ENCODE peak calls at places on chromosomes 16 and 17, in eight cellular contexts. One of them, this sample, is unnamed. For H3K9me3, the result is how much of the 10 kb centered on the place peaks cover.

GRCh38 chr17:1229354-1229890 is 40.8 kb upstream of the BHLHA9 start:
- DNase-seq in A549: peak
- DNase-seq in thoracic aorta: no peak
- DNase-seq in heart left ventricle: peak
- DNase-seq in right lobe of liver: peak
- DNase-seq in CD4-positive, alpha-beta T cell: no peak
- DNase-seq in upper lobe of right lung: peak
- DNase-seq in PC-3: no peak
- DNase-seq in this sample: peak

GRCh38 chr16:55672471-55672870 is 16.7 kb downstream of the SLC6A2 start:
- DNase-seq in thoracic aorta: no peak
- DNase-seq in heart left ventricle: peak
- DNase-seq in right lobe of liver: no peak
- DNase-seq in CD4-positive, alpha-beta T cell: no peak
- DNase-seq in PC-3: no peak
- DNase-seq in A549: no peak
- DNase-seq in upper lobe of right lung: no peak
- DNase-seq in this sample: no peak

GRCh38 chr16:24491721-24492120 is 47.6 kb upstream of the RBBP6 start:
- DNase-seq in heart left ventricle: no peak
- DNase-seq in upper lobe of right lung: no peak
- DNase-seq in CD4-positive, alpha-beta T cell: no peak
- DNase-seq in A549: no peak
- DNase-seq in PC-3: no peak
- DNase-seq in right lobe of liver: no peak
- DNase-seq in thoracic aorta: no peak
- DNase-seq in this sample: no peak

GRCh38 chr17:49574283-49574892 is 1.3 kb upstream of the NXPH3 start:
- DNase-seq in heart left ventricle: no peak
- DNase-seq in thoracic aorta: no peak
- DNase-seq in A549: no peak
- DNase-seq in PC-3: no peak
- DNase-seq in right lobe of liver: no peak
- DNase-seq in CD4-positive, alpha-beta T cell: no peak
- DNase-seq in upper lobe of right lung: peak
- DNase-seq in this sample: no peak

GRCh38 chr16:78695371-78695770 is 595.9 kb downstream of the WWOX start:
- DNase-seq in upper lobe of right lung: no peak
- DNase-seq in heart left ventricle: no peak
- DNase-seq in CD4-positive, alpha-beta T cell: no peak
- DNase-seq in PC-3: no peak
- DNase-seq in right lobe of liver: no peak
- DNase-seq in thoracic aorta: no peak
- DNase-seq in A549: no peak
- DNase-seq in this sample: no peak

GRCh38 chr16:62869837-62870236 is 833.6 kb upstream of the CDH8 start:
- DNase-seq in heart left ventricle: no peak
- DNase-seq in A549: no peak
- DNase-seq in thoracic aorta: no peak
- DNase-seq in upper lobe of right lung: no peak
- DNase-seq in right lobe of liver: no peak
- DNase-seq in CD4-positive, alpha-beta T cell: no peak
- DNase-seq in PC-3: no peak
- DNase-seq in this sample: no peak

GRCh38 chr16:17557480-17557879 is 86.7 kb upstream of the XYLT1 start:
- DNase-seq in A549: no peak
- DNase-seq in PC-3: no peak
- DNase-seq in heart left ventricle: no peak
- DNase-seq in right lobe of liver: no peak
- DNase-seq in CD4-positive, alpha-beta T cell: no peak
- DNase-seq in upper lobe of right lung: no peak
- DNase-seq in thoracic aorta: no peak
- DNase-seq in this sample: no peak

GRCh38 chr17:2755941-2756724 is 6.7 kb upstream of the CCDC92B start:
- DNase-seq in thoracic aorta: no peak
- DNase-seq in heart left ventricle: no peak
- DNase-seq in right lobe of liver: no peak
- DNase-seq in PC-3: no peak
- DNase-seq in A549: no peak
- DNase-seq in upper lobe of right lung: no peak
- DNase-seq in CD4-positive, alpha-beta T cell: no peak
- DNase-seq in this sample: no peak

GRCh38 chr17:47700471-47701449 is 6.8 kb downstream of the TBKBP1 start:
- DNase-seq in A549: no peak
- DNase-seq in upper lobe of right lung: peak
- DNase-seq in thoracic aorta: no peak
- DNase-seq in heart left ventricle: no peak
- DNase-seq in CD4-positive, alpha-beta T cell: no peak
- DNase-seq in PC-3: no peak
- DNase-seq in right lobe of liver: no peak
- DNase-seq in this sample: no peak

DNA sequence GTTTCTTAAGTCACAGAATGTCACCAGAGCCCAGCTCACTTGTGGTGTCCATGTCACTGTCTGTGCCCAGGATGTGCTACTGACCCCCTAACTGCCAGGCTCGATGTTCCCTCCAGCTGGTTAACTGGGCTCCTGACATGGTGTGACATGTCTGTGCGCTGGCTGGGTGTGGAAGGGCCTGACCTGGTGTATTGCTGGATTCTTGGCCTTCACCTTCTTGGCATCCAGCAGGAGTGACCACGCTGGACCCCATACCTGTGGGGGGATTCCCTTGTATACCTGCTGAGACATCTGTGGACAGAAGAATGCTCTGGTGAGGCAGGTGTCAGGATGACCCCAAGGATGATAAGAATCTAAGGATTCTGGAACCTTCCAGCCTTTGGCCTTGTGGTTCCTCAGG is 1690.1 kb downstream of the TP53TG3F start:
- DNase-seq in CD4-positive, alpha-beta T cell: no peak
- DNase-seq in thoracic aorta: no peak
- DNase-seq in PC-3: no peak
- DNase-seq in heart left ventricle: no peak
- DNase-seq in right lobe of liver: no peak
- DNase-seq in upper lobe of right lung: no peak
- DNase-seq in A549: no peak
- DNase-seq in this sample: no peak
- H3K9me3 ChIP-seq in CD4-positive, alpha-beta T cell: under half
- H3K9me3 ChIP-seq in thoracic aorta: under half
- H3K9me3 ChIP-seq in PC-3: under half
- H3K9me3 ChIP-seq in heart left ventricle: under half
- H3K9me3 ChIP-seq in right lobe of liver: under half
- H3K9me3 ChIP-seq in upper lobe of right lung: under half
- H3K9me3 ChIP-seq in A549: under half
- H3K9me3 ChIP-seq in this sample: half or more

DNA sequence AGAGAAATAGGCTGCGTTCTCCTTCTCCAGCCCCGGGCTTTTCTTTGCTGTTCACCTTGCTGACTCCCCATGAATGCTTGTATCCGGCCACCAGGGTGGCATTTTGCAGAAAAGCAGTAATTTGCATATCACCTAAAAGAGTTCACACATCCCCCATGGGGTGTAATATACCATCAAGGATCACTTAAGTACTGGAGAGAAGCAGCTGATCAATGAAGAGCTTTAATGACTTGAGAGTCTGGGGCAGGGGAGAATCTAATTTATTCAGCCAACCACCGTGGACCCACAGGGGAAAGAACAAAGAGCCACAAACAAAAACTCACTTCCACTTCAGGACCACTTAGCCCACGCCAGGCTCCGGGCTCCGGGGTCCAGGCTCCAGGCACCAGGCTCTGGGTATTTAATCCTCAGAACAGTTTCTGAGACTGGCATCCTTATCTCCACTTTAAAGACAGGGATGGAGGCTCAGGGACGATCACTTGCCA is 33.9 kb upstream of the SEC14L1 start:
- DNase-seq in PC-3: no peak
- DNase-seq in upper lobe of right lung: no peak
- DNase-seq in A549: no peak
- DNase-seq in thoracic aorta: no peak
- DNase-seq in right lobe of liver: no peak
- DNase-seq in CD4-positive, alpha-beta T cell: no peak
- DNase-seq in heart left ventricle: no peak
- DNase-seq in this sample: no peak
- TF ChIP-seq CTCF in PC-3: no peak
- TF ChIP-seq CTCF in upper lobe of right lung: no peak
- TF ChIP-seq CTCF in A549: no peak
- TF ChIP-seq CTCF in thoracic aorta: no peak
- TF ChIP-seq CTCF in right lobe of liver: no peak
- TF ChIP-seq CTCF in CD4-positive, alpha-beta T cell: no peak
- TF ChIP-seq CTCF in heart left ventricle: no peak
- TF ChIP-seq CTCF in this sample: no peak

DNA sequence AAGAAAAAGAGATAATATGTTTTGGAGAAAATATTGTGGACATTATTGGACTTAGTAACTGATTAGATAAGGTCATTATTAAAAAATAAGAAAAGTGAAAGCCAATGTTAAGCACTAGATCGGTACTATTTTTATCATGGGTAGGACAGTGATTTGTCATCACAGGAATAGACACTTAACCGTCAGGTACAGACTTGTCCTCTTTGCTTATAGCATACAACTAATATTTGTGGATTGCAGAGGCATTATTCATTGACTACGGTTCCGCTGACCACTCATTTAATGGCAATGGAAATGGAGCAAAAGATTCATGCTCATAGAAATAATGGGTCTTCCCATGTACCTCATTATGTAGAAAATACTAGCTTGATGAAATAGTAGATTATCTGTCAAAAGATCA is 596.3 kb upstream of the CA10 start:
- DNase-seq in A549: no peak
- DNase-seq in PC-3: no peak
- DNase-seq in upper lobe of right lung: no peak
- DNase-seq in heart left ventricle: no peak
- DNase-seq in right lobe of liver: no peak
- DNase-seq in CD4-positive, alpha-beta T cell: no peak
- DNase-seq in thoracic aorta: no peak
- DNase-seq in this sample: no peak
- H3K9me3 ChIP-seq in A549: under half
- H3K9me3 ChIP-seq in PC-3: under half
- H3K9me3 ChIP-seq in upper lobe of right lung: under half
- H3K9me3 ChIP-seq in heart left ventricle: under half
- H3K9me3 ChIP-seq in right lobe of liver: under half
- H3K9me3 ChIP-seq in CD4-positive, alpha-beta T cell: under half
- H3K9me3 ChIP-seq in thoracic aorta: under half
- H3K9me3 ChIP-seq in this sample: under half

DNA sequence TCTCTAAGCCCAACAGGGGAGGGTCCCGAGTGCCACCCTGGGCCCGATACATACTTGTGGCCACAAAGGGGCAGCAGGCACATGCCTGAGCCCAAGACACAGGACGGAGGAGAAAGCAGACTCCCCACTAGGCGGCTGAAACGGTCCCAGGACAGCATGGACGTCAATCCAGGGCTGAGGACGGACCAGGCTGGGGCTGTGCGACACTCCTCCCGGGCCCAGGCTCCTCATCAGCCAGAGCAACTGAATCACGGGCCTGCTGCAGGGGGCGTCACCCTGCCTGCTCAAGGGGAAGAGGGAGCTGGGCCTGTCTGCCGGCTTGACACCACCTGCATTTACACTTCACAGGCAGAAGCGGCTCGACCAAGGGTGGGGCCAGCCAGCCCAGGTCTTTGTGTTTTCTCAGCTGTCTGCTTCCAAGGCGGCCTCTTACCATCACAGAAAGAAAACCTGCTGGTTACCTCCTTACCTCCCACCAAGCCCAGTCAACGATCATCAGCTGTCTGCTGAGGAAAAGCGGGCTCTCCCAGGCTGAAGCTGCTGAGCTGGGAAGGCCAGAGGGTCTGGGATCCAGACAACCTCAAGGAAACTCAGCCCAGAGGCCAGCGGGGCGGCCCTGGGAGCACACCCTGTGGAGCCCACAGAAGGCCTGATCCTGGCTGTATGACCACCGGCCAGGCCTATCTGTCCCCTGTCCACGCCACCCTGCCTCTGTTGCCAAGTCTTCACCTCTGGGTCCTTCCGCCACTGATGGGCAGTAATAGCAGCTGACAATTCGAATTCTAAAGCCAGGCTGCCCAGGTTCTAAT is 26.4 kb downstream of the KIFC3 start:
- DNase-seq in heart left ventricle: peak
- DNase-seq in CD4-positive, alpha-beta T cell: no peak
- DNase-seq in upper lobe of right lung: no peak
- DNase-seq in thoracic aorta: no peak
- DNase-seq in PC-3: no peak
- DNase-seq in right lobe of liver: no peak
- DNase-seq in A549: no peak
- DNase-seq in this sample: peak
- TF ChIP-seq CTCF in heart left ventricle: peak
- TF ChIP-seq CTCF in CD4-positive, alpha-beta T cell: no peak
- TF ChIP-seq CTCF in upper lobe of right lung: no peak
- TF ChIP-seq CTCF in thoracic aorta: no peak
- TF ChIP-seq CTCF in PC-3: peak
- TF ChIP-seq CTCF in right lobe of liver: no peak
- TF ChIP-seq CTCF in A549: no peak
- TF ChIP-seq CTCF in this sample: no peak

GRCh38 chr16:35733971-35734702 is 2274.7 kb downstream of the TP53TG3F start:
- DNase-seq in heart left ventricle: no peak
- DNase-seq in thoracic aorta: no peak
- DNase-seq in PC-3: no peak
- DNase-seq in right lobe of liver: no peak
- DNase-seq in A549: no peak
- DNase-seq in upper lobe of right lung: no peak
- DNase-seq in CD4-positive, alpha-beta T cell: no peak
- DNase-seq in this sample: no peak

GRCh38 chr16:35730251-35730650 is 2270.8 kb downstream of the TP53TG3F start:
- DNase-seq in CD4-positive, alpha-beta T cell: no peak
- DNase-seq in A549: no peak
- DNase-seq in upper lobe of right lung: no peak
- DNase-seq in right lobe of liver: no peak
- DNase-seq in PC-3: no peak
- DNase-seq in heart left ventricle: no peak
- DNase-seq in thoracic aorta: no peak
- DNase-seq in this sample: no peak

GRCh38 chr16:35731341-35732040 is 2272.1 kb downstream of the TP53TG3F start:
- DNase-seq in PC-3: no peak
- DNase-seq in right lobe of liver: no peak
- DNase-seq in heart left ventricle: no peak
- DNase-seq in thoracic aorta: no peak
- DNase-seq in A549: no peak
- DNase-seq in CD4-positive, alpha-beta T cell: no peak
- DNase-seq in upper lobe of right lung: no peak
- DNase-seq in this sample: no peak

GRCh38 chr16:35733278-35733965 is 2274.0 kb downstream of the TP53TG3F start:
- DNase-seq in A549: no peak
- DNase-seq in right lobe of liver: no peak
- DNase-seq in CD4-positive, alpha-beta T cell: no peak
- DNase-seq in heart left ventricle: no peak
- DNase-seq in upper lobe of right lung: no peak
- DNase-seq in PC-3: no peak
- DNase-seq in thoracic aorta: no peak
- DNase-seq in this sample: no peak

GRCh38 chr16:35732046-35732810 is 2272.8 kb downstream of the TP53TG3F start:
- DNase-seq in thoracic aorta: no peak
- DNase-seq in heart left ventricle: no peak
- DNase-seq in right lobe of liver: no peak
- DNase-seq in A549: no peak
- DNase-seq in upper lobe of right lung: no peak
- DNase-seq in PC-3: no peak
- DNase-seq in CD4-positive, alpha-beta T cell: no peak
- DNase-seq in this sample: no peak
- H3K9me3 ChIP-seq in thoracic aorta: under half
- H3K9me3 ChIP-seq in heart left ventricle: under half
- H3K9me3 ChIP-seq in right lobe of liver: under half
- H3K9me3 ChIP-seq in A549: under half
- H3K9me3 ChIP-seq in upper lobe of right lung: under half
- H3K9me3 ChIP-seq in PC-3: under half
- H3K9me3 ChIP-seq in CD4-positive, alpha-beta T cell: under half
- H3K9me3 ChIP-seq in this sample: half or more

This sample was measured in mucosa of descending colon.